ENCODE peak calls at places on chromosomes 11 and 22, in four cellular contexts. R is thyroid gland, U is uterus, A is NB4. H is an unnamed sample.

GRCh38 chr22:20656516-20656901 is 117.4 kb upstream of the SERPIND1 start:
- DNase-seq in R (no peak), A (no peak), U (no peak), H (no peak)

GRCh38 chr11:116644201-116644947 is 128.4 kb downstream of the BUD13 start:
- DNase-seq in R (peak), A (no peak), U (no peak), H (no peak)

GRCh38 chr22:46707827-46708570 is 30.1 kb downstream of the CERK start:
- DNase-seq in A (no peak), U (no peak), R (no peak), H (no peak)

GRCh38 chr11:83027794-83028193 is 43.9 kb downstream of the RAB30 start:
- DNase-seq in U (no peak), A (no peak), R (no peak), H (no peak)

GRCh38 chr22:20887375-20887774 is 28.6 kb downstream of the SNAP29 start:
- DNase-seq in U (no peak), A (no peak), R (no peak), H (no peak)

GRCh38 chr11:7927635-7928034 is 3.4 kb downstream of the OR10A6 start:
- DNase-seq in A (peak), U (no peak), R (no peak), H (no peak)

GRCh38 chr11:36091256-36091811 is 147.5 kb downstream of the LDLRAD3 start:
- DNase-seq in R (no peak), A (peak), U (no peak), H (peak)

GRCh38 chr11:61004037-61004641 is 32.7 kb downstream of the CD6 start:
- DNase-seq in U (no peak), A (no peak), R (peak), H (no peak)

GRCh38 chr11:1073851-1074243 is 827 bp upstream of the MUC2 start:
- DNase-seq in U (no peak), A (no peak), R (no peak), H (no peak)

GRCh38 chr22:17101475-17102296 is 16.9 kb downstream of the IL17RA start:
- DNase-seq in A (peak), U (no peak), R (no peak), H (no peak)

GRCh38 chr22:29541845-29542244 is 11.7 kb downstream of the THOC5 start:
- DNase-seq in R (no peak), U (no peak), A (peak), H (no peak)

GRCh38 chr11:65900125-65900898 is at the start of gene FOSL1:
- DNase-seq in R (peak), U (peak), A (peak), H (peak)

GRCh38 chr11:45804806-45805304 is at the start of gene SLC35C1:
- DNase-seq in U (peak), R (peak), A (peak), H (peak)

GRCh38 chr22:36925388-36926290 is 12.2 kb downstream of the CSF2RB start:
- DNase-seq in A (no peak), U (no peak), R (no peak), H (no peak)

GRCh38 chr11:9489366-9489765 is 28.6 kb downstream of the ZNF143 start:
- DNase-seq in R (no peak), U (no peak), A (no peak), H (no peak)

GRCh38 chr22:21938071-21938822 is 14.4 kb downstream of the PPM1F start:
- DNase-seq in R (peak), A (peak), U (peak), H (peak)

GRCh38 chr11:19092850-19093249 is 24.1 kb upstream of the ZDHHC13 start:
- DNase-seq in A (no peak), U (no peak), R (no peak), H (no peak)

GRCh38 chr11:133834399-133835257 is 10.7 kb downstream of the SPATA19 start:
- DNase-seq in R (no peak), U (no peak), A (no peak), H (no peak)

GRCh38 chr11:8832571-8833260 is 78.3 kb upstream of the AKIP1 start:
- DNase-seq in A (no peak), R (peak), U (no peak), H (no peak)

GRCh38 chr11:12066799-12067508 is 43.4 kb upstream of the MICAL2 start:
- DNase-seq in U (peak), R (peak), A (peak), H (no peak)

GRCh38 chr11:74438681-74439080 is 28.7 kb downstream of the KCNE3 start:
- DNase-seq in A (no peak), R (peak), U (no peak), H (peak)

GRCh38 chr11:127412722-127413121 is 412.2 kb upstream of the KIRREL3 start:
- DNase-seq in A (no peak), U (no peak), R (no peak), H (no peak)

GRCh38 chr11:60915250-60915914 is 1.4 kb downstream of the TMEM109 start:
- DNase-seq in U (no peak), R (peak), A (peak), H (peak)

GRCh38 chr11:68186061-68186460 is 27.0 kb downstream of the KMT5B start:
- DNase-seq in A (no peak), U (no peak), R (no peak), H (no peak)

GRCh38 chr22:37014835-37015586 is 4.2 kb downstream of the TST start:
- DNase-seq in R (no peak), A (no peak), U (no peak), H (no peak)

GRCh38 chr22:41899110-41899509 is 15.8 kb downstream of the SHISA8 start:
- DNase-seq in A (no peak), U (no peak), R (no peak), H (no peak)

GRCh38 chr11:123526918-123527317 is 96.8 kb downstream of the GRAMD1B start:
- DNase-seq in A (no peak), R (no peak), U (no peak), H (no peak)

GRCh38 chr22:37401861-37402506 is 25.3 kb downstream of the ELFN2 start:
- DNase-seq in A (no peak), R (no peak), U (no peak), H (no peak)

GRCh38 chr22:36461665-36462474 is 19.6 kb downstream of the TXN2 start:
- DNase-seq in A (no peak), R (peak), U (peak), H (no peak)

GRCh38 chr11:27718853-27719574 is 18.8 kb upstream of the BDNF start:
- DNase-seq in U (no peak), A (no peak), R (peak), H (no peak)

GRCh38 chr11:119000906-119001305 is 3.0 kb downstream of the CENATAC start:
- DNase-seq in U (no peak), R (no peak), A (no peak), H (peak)

GRCh38 chr11:118996926-118997626 is 862 bp upstream of the CENATAC start:
- DNase-seq in U (no peak), A (peak), R (no peak), H (peak)

GRCh38 chr11:118998388-118998717 is 415 bp downstream of the CENATAC start:
- DNase-seq in U (no peak), R (peak), A (peak), H (no peak)

GRCh38 chr11:118998822-118999221 is 884 bp downstream of the CENATAC start:
- DNase-seq in R (no peak), A (no peak), U (no peak), H (peak)

GRCh38 chr11:118997627-118998387 is at the start of gene CENATAC:
- DNase-seq in R (peak), A (peak), U (peak), H (peak)
- TF ChIP-seq POLR2A in R (peak), A (peak), U (peak), H (peak)

GRCh38 chr11:102111787-102112653 is 1.8 kb downstream of the YAP1 start:
- DNase-seq in A (peak), U (peak), R (no peak), H (no peak)
- TF ChIP-seq POLR2A in A (no peak), U (peak), R (no peak), H (no peak)

GRCh38 chr22:50184004-50184461 is 1.7 kb upstream of the TRABD start:
- DNase-seq in R (peak), U (peak), A (no peak), H (no peak)
- TF ChIP-seq POLR2A in R (no peak), U (no peak), A (no peak), H (no peak)

DNA sequence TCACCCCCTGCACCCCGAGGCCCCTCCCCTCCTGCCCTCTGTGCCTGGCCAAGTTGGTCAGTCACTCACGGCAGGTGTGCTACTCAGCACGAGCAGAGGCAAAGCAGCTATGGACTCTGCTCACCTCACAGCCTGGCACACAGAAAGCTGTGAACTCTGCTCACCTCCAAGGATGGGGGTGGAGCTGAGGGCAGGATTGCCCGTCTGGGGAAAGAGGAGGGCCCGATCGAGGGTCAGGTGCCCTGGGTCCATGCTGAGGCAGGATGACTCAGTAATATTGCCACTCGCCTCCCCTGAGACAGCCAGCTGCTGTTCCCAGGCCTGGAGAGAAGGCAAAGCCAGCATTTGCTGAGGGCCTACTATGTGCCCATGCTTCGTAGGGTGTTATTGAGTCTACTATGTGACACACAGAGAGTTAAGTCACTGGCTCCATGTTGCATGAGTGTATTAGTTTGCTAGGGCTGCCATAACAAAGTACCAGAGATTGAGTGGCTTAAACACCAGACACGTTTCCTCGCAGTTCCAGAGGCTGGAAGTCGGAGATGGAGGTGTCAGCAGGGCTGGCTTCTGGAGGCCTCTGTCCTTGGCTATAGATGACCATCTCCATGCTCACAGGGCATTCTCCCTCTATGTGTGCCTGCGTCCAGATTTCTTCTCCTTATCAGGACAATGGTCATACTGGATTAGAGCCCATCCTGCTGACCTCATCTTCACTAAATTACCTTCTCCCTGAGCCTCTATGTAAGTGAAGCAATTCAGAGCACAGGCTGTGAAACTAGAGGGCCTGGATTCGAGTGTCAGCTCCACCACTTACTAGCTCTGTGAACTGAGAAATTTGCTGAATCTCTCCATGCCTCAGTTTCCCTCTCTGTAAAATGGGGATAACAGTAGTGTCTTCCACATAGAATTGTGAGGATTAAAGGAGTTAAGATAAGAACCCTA is 13.2 kb upstream of the TSKU start:
- DNase-seq in A (peak), R (peak), U (no peak), H (peak)
- TF ChIP-seq POLR2A in A (no peak), R (peak), U (no peak), H (no peak)

DNA sequence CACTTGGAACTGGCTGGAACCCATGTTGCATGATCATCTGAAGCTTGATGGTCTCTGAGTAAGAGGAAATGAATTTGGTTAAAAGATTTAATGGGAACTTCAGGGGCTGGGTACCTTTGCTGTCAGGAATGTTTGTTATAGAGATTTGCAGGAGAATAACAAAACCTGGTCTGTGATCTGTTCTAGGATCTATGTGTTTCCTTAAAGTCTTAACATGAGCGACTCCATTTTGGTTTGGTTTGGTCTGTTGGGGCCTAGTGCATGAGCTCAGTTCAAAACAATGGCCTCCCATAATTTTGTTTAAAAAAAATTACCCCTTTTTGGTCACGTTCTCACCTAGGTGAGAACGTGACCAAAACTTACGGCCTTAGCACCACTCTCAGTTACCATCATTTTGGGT is 28.1 kb downstream of the TSKU start:
- DNase-seq in U (no peak), A (no peak), R (no peak), H (no peak)
- TF ChIP-seq POLR2A in U (no peak), A (no peak), R (no peak), H (no peak)

GRCh38 chr11:125069796-125070195 is 6.7 kb downstream of the SLC37A2 start:
- DNase-seq in A (peak), R (peak), U (no peak), H (no peak)

GRCh38 chr11:125070699-125071254 is 7.7 kb downstream of the SLC37A2 start:
- DNase-seq in R (peak), U (peak), A (peak), H (peak)

GRCh38 chr11:125071831-125072209 is 8.7 kb downstream of the SLC37A2 start:
- DNase-seq in R (no peak), A (no peak), U (no peak), H (no peak)

GRCh38 chr11:125071408-125071807 is 8.3 kb downstream of the SLC37A2 start:
- DNase-seq in A (peak), U (no peak), R (peak), H (no peak)

DNA sequence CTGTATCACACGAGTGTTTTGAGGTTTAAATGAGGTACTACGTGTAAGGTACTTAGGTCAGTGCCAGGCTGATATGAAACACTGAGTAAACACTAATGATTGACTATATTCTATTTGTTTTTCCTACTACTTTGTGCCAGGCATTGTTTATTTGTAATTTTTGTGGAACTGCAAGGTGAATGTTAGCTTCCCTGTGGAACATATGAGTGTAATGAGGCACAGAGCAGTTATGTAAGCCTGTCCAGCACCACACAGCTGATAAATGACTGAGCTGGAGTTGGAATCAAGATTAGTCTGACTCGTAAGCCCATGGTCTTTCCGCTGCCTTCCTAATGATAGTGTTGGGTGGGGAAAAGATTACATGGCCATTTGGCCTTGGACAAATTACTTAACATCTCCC is 5.9 kb downstream of the SLC37A2 start:
- DNase-seq in U (no peak), A (no peak), R (no peak), H (peak)
- TF ChIP-seq POLR2A in U (no peak), A (no peak), R (no peak), H (no peak)

H was measured in erythroblast.